ENCODE peak calls at places on chromosomes 6 and 20, in ten cellular contexts. M is uterus, X is HCT116, A is fibroblast of lung, G is heart right ventricle, W is left lung, B is upper lobe of right lung, C is hepatocyte, V is kidney, Y is mucosa of descending colon. Z is an unnamed sample.

GRCh38 chr6:12569646-12570045 is 146.9 kb upstream of the PHACTR1 start:
- DNase-seq in M (no peak), V (no peak), X (no peak), A (no peak), B (no peak), G (no peak), Y (no peak), W (no peak), C (no peak), Z (no peak)

GRCh38 chr6:138680085-138680484 is 93.5 kb upstream of the CCDC28A start:
- DNase-seq in W (no peak), A (peak; percentile 15), Y (no peak), V (no peak), X (no peak), B (no peak), M (no peak), G (no peak), C (no peak), Z (no peak)

GRCh38 chr20:45440424-45440823 is 24.5 kb downstream of the PIGT start:
- DNase-seq in C (no peak), Y (no peak), B (no peak), M (no peak), A (no peak), V (no peak), W (no peak), X (no peak), G (no peak), Z (no peak)

GRCh38 chr20:58557713-58558335 is 42.6 kb upstream of the APCDD1L start:
- DNase-seq in W (no peak), A (no peak), Y (no peak), G (no peak), C (no peak), V (no peak), B (no peak), X (no peak), M (no peak), Z (no peak)

GRCh38 chr6:39378175-39378889 is 55.8 kb upstream of the KCNK16 start:
- DNase-seq in B (no peak), V (no peak), G (no peak), C (no peak), X (no peak), M (no peak), W (no peak), A (no peak), Y (no peak), Z (peak; percentile 36)

GRCh38 chr6:27178001-27178730 is 69.3 kb upstream of the PRSS16 start:
- DNase-seq in Y (peak; percentile 64), V (no peak), A (peak; percentile 95), C (peak; percentile 78), W (peak; percentile 65), G (peak; percentile 54), B (no peak), X (peak; percentile 22), M (peak; percentile 71), Z (peak; percentile 87)

GRCh38 chr20:29741594-29741893 is 1515.9 kb upstream of the DEFB115 start:
- DNase-seq in V (peak; percentile 63), G (no peak), W (no peak), A (no peak), Y (no peak), B (no peak), C (no peak), M (no peak), X (no peak), Z (peak; percentile 23)

GRCh38 chr6:100353276-100354015 is 111.3 kb downstream of the SIM1 start:
- DNase-seq in A (peak; percentile 82), B (no peak), C (no peak), Y (no peak), W (no peak), M (no peak), X (no peak), G (no peak), V (no peak), Z (no peak)

GRCh38 chr20:2149507-2149906 is 47.9 kb downstream of the STK35 start:
- DNase-seq in W (no peak), A (peak; percentile 49), G (no peak), M (no peak), X (no peak), Y (no peak), V (peak; percentile 10), B (no peak), C (no peak), Z (no peak)

GRCh38 chr6:148110925-148111324 is 231.7 kb upstream of the SASH1 start:
- DNase-seq in X (no peak), M (no peak), V (no peak), Y (no peak), W (no peak), C (no peak), G (no peak), A (no peak), B (no peak), Z (no peak)

GRCh38 chr6:106704327-106704726 is 74.9 kb downstream of the QRSL1 start:
- DNase-seq in V (no peak), G (no peak), C (no peak), W (no peak), B (no peak), Y (no peak), X (no peak), M (no peak), A (no peak), Z (no peak)

GRCh38 chr6:132872923-132873322 is 58.6 kb downstream of the RPS12 start:
- DNase-seq in X (no peak), C (no peak), B (no peak), Y (no peak), A (peak; percentile 7), V (no peak), W (no peak), G (no peak), M (no peak), Z (no peak)

GRCh38 chr6:141562181-141562800 is 570.4 kb upstream of the GJE1 start:
- DNase-seq in W (peak; percentile 33), Y (no peak), B (peak; percentile 66), V (peak; percentile 76), X (no peak), M (no peak), A (peak; percentile 21), C (peak; percentile 8), G (peak; percentile 23), Z (peak; percentile 81)

GRCh38 chr6:87830834-87831374 is 128.9 kb upstream of the AKIRIN2 start:
- DNase-seq in C (no peak), B (no peak), G (no peak), W (no peak), A (no peak), M (no peak), X (no peak), V (no peak), Y (peak; percentile 43), Z (no peak)

GRCh38 chr20:14921546-14921945 is 584.1 kb upstream of the FLRT3 start:
- DNase-seq in W (no peak), M (no peak), C (no peak), G (no peak), B (no peak), X (no peak), Y (no peak), V (no peak), A (peak; percentile 21), Z (no peak)
- H3K4me3 ChIP-seq in W (no peak overlapping the region), M (no peak overlapping the region), C (no peak overlapping the region), G (no peak overlapping the region), B (no peak overlapping the region), X (no peak overlapping the region), Y (no peak overlapping the region), V (no peak overlapping the region), A (no peak overlapping the region), Z (no peak overlapping the region)

GRCh38 chr20:32752021-32752457 is 8.8 kb upstream of the COMMD7 start:
- DNase-seq in V (no peak), W (no peak), M (no peak), X (no peak), C (no peak), G (no peak), B (no peak), A (no peak), Y (no peak), Z (no peak)
- H3K4me1 ChIP-seq in V (no peaks in the 10 kb centered on the region), W (no peaks in the 10 kb centered on the region), M (no peaks in the 10 kb centered on the region), X (peaks cover 22% of the 10 kb centered on the region), C (peaks cover 4% of the 10 kb centered on the region), G (peaks cover 14% of the 10 kb centered on the region), B (no peaks in the 10 kb centered on the region), A (peaks cover 10% of the 10 kb centered on the region), Y (no peaks in the 10 kb centered on the region), Z (peaks cover 7% of the 10 kb centered on the region)

GRCh38 chr6:31946370-31946885 is 533 bp downstream of the CFB start:
- DNase-seq in B (no peak), M (no peak), G (no peak), V (no peak), A (no peak), C (no peak), W (no peak), Y (no peak), X (no peak), Z (peak; percentile 38)

GRCh38 chr6:31948306-31948705 is 2.4 kb downstream of the CFB start:
- DNase-seq in A (no peak), V (no peak), Y (no peak), X (no peak), G (no peak), M (no peak), C (no peak), B (no peak), W (no peak), Z (no peak)

GRCh38 chr6:31947864-31948263 is 2.0 kb downstream of the CFB start:
- DNase-seq in B (no peak), C (no peak), G (no peak), V (no peak), M (no peak), X (no peak), Y (no peak), W (no peak), A (no peak), Z (no peak)

GRCh38 chr6:31945507-31946369 is at the start of gene CFB:
- DNase-seq in G (peak; percentile 54), B (peak; percentile 79), Y (peak; percentile 84), X (no peak), M (peak; percentile 84), C (peak; percentile 89), W (peak; percentile 80), V (peak; percentile 94), A (peak; percentile 80), Z (peak; percentile 63)

DNA sequence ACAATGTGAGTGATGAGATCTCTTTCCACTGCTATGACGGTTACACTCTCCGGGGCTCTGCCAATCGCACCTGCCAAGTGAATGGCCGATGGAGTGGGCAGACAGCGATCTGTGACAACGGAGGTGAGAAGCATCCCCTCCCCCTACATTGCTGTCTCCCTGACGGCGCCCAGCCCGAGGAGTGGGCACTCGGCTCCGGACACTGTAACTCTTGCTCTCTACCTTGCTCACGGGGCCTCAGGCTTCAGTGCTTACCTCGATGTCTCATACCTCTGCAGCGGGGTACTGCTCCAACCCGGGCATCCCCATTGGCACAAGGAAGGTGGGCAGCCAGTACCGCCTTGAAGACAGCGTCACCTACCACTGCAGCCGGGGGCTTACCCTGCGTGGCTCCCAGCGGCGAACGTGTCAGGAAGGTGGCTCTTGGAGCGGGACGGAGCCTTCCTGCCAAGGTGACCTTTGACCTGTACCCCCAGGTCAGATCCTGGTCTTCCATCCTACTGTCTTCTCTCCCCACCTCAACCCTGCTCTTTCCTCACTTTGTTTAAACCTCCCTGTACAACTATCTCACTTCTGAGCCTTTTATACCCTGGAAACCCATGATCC is 1.3 kb downstream of the CFB start:
- DNase-seq in W (no peak), Y (no peak), V (no peak), M (no peak), C (no peak), G (no peak), X (no peak), B (no peak), A (no peak), Z (peak; percentile 35)
- H3K4me3 ChIP-seq in W (no peak overlapping the region), Y (no peak overlapping the region), V (no peak overlapping the region), M (no peak overlapping the region), C (no peak overlapping the region), G (no peak overlapping the region), X (no peak overlapping the region), B (no peak overlapping the region), A (no peak overlapping the region), Z (no peak overlapping the region)

GRCh38 chr6:156790711-156791110 is 13.5 kb downstream of the ARID1B start:
- DNase-seq in W (no peak), V (no peak), A (no peak), Y (no peak), B (no peak), X (no peak), C (no peak), G (no peak), M (no peak), Z (no peak)
- H3K4me1 ChIP-seq in W (peaks cover 77% of the 10 kb centered on the region), V (peaks cover 10% of the 10 kb centered on the region), A (peaks cover 5% of the 10 kb centered on the region), Y (peaks cover 26% of the 10 kb centered on the region), B (peaks cover 41% of the 10 kb centered on the region), X (no peaks in the 10 kb centered on the region), C (peaks cover 12% of the 10 kb centered on the region), G (peaks cover 87% of the 10 kb centered on the region), M (peaks cover 14% of the 10 kb centered on the region), Z (no peaks in the 10 kb centered on the region)